ENCODE peak calls at places on chromosomes 3 and 15, in four cellular contexts. D is CD8-positive, alpha-beta T cell; L is tibial nerve; H is WTC11. Q is an unnamed sample.

GRCh38 chr15:89740137-89740536 is 10.9 kb downstream of the MESP1 start:
- DNase-seq in D (peak; percentile 47), L (peak; percentile 75), H (peak; percentile 69), Q (peak; percentile 72)

GRCh38 chr3:138670409-138670808 is 61.8 kb downstream of the FAIM start:
- DNase-seq in D (no peak), L (no peak), H (no peak), Q (no peak)

GRCh38 chr3:153679711-153680110 is 441.5 kb upstream of the ARHGEF26 start:
- DNase-seq in D (no peak), L (no peak), H (no peak), Q (no peak)

GRCh38 chr15:55535436-55535835 is 27.4 kb upstream of the DNAAF4 start:
- DNase-seq in D (no peak), L (no peak), H (no peak), Q (no peak)

GRCh38 chr3:194687638-194688206 is 2.0 kb downstream of the FAM43A start:
- DNase-seq in D (peak; percentile 82), L (peak; percentile 17), H (peak; percentile 87), Q (peak; percentile 61)

GRCh38 chr15:90402230-90402629 is 14.2 kb downstream of the IQGAP1 start:
- DNase-seq in D (no peak), L (peak; percentile 48), H (no peak), Q (no peak)

GRCh38 chr15:90674476-90674875 is 42.7 kb upstream of the BLM start:
- DNase-seq in D (no peak), L (no peak), H (no peak), Q (no peak)

GRCh38 chr3:15693340-15693739 is 91.8 kb downstream of the BTD start:
- DNase-seq in D (no peak), L (no peak), H (no peak), Q (no peak)

GRCh38 chr3:11699083-11699427 is 55.3 kb upstream of the VGLL4 start:
- DNase-seq in D (no peak), L (no peak), H (no peak), Q (no peak)

GRCh38 chr15:58951388-58952060 is 18.0 kb upstream of the SLTM start:
- DNase-seq in D (no peak), L (no peak), H (no peak), Q (no peak)

GRCh38 chr3:51280171-51280570 is 104.9 kb upstream of the MANF start:
- DNase-seq in D (no peak), L (no peak), H (no peak), Q (no peak)

DNA sequence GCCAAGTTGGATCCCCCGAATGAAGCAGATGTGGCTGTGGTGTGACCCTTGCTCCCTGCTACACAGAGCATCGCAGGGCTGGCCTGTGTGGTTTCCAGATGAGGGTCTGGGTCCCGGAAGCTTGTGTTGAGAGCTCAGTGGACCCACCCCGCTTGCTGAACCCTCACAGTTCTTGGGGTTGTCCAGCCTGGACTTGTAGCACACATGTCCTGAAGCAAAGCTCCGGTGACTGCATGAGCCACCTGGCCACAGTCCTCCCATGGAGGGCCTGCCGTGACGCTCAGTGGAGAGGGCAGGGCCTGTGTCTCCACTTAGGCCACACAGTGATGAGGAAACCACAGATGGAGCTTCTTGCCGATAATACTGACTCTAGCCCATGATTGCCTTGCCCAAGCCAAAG is 62.7 kb downstream of the RGMA start:
- DNase-seq in D (peak; percentile 8), L (no peak), H (no peak), Q (no peak)
- TF ChIP-seq CTCF in D (no peak), L (no peak), H (no peak), Q (no peak)

GRCh38 chr3:72554689-72555088 is 293.6 kb downstream of the SHQ1 start:
- DNase-seq in D (no peak), L (no peak), H (no peak), Q (no peak)
- TF ChIP-seq CTCF in D (no peak), L (no peak), H (no peak), Q (no peak)

GRCh38 chr3:120622870-120623718 is 27.0 kb downstream of the NDUFB4 start:
- DNase-seq in D (no peak), L (no peak), H (peak; percentile 69), Q (no peak)
- TF ChIP-seq CTCF in D (no peak), L (no peak), H (peak; percentile 30), Q (peak; percentile 4)

GRCh38 chr3:152292367-152292766 is 23.6 kb downstream of the MBNL1 start:
- DNase-seq in D (no peak), L (no peak), H (no peak), Q (no peak)
- TF ChIP-seq CTCF in D (no peak), L (no peak), H (no peak), Q (no peak)

GRCh38 chr3:43879166-43879565 is 188.4 kb downstream of the ABHD5 start:
- DNase-seq in D (no peak), L (no peak), H (peak; percentile 76), Q (no peak)
- TF ChIP-seq CTCF in D (no peak), L (no peak), H (peak; percentile 28), Q (peak; percentile 53)